ENCODE peak calls at places on chromosomes 11 and 22, in six cellular contexts. Z is BJ; A is AG04449; V is cardiac fibroblast; M is GM23338; T is activated T-helper 2 cell treated with anti-CD3 and anti-CD28 coated beads, Interferon-gamma antibody, Interleukin-2, Interleukin-4, amounts not matched to agents 10 μg/mL and 5 μg/mL and 100 μg/mL, durations not matched to agents 14 hours and 24 hours and 36 hours. D is an unnamed sample.

GRCh38 chr11:18115360-18116127 is 9.7 kb upstream of the SAAL1 start:
- DNase-seq in Z (no peak), A (no peak), V (peak), M (peak), T (peak), D (peak)

GRCh38 chr22:45246060-45246985 is 5.6 kb upstream of the KIAA0930 start:
- DNase-seq in Z (peak), A (peak), V (peak), M (no peak), T (no peak), D (no peak)

GRCh38 chr11:72122607-72123006 is 10.1 kb upstream of the ANAPC15 start:
- DNase-seq in Z (no peak), A (no peak), V (no peak), M (no peak), T (no peak), D (no peak)

GRCh38 chr11:62553839-62554361 is 7.3 kb upstream of the AHNAK start:
- DNase-seq in Z (peak), A (peak), V (peak), M (no peak), T (no peak), D (no peak)

GRCh38 chr11:12853652-12854296 is 155.3 kb upstream of the RASSF10 start:
- DNase-seq in Z (no peak), A (no peak), V (peak), M (no peak), T (no peak), D (no peak)

GRCh38 chr22:46660604-46661201 is 40.5 kb downstream of the GRAMD4 start:
- DNase-seq in Z (no peak), A (no peak), V (no peak), M (peak), T (no peak), D (peak)

GRCh38 chr11:20013346-20014066 is 146.8 kb downstream of the DBX1 start:
- DNase-seq in Z (no peak), A (no peak), V (peak), M (no peak), T (no peak), D (no peak)

GRCh38 chr22:36616682-36617081 is 86.9 kb downstream of the CACNG2 start:
- DNase-seq in Z (no peak), A (no peak), V (no peak), M (no peak), T (no peak), D (no peak)

GRCh38 chr11:70614034-70614681 is 215.8 kb downstream of the CTTN start:
- DNase-seq in Z (no peak), A (no peak), V (no peak), M (no peak), T (no peak), D (no peak)

GRCh38 chr11:11265994-11266606 is 87.0 kb downstream of the CSNK2A3 start:
- DNase-seq in Z (no peak), A (no peak), V (peak), M (peak), T (peak), D (peak)

GRCh38 chr11:31160504-31161422 is 208.8 kb downstream of the DCDC1 start:
- DNase-seq in Z (no peak), A (no peak), V (peak), M (peak), T (no peak), D (peak)

GRCh38 chr11:93986716-93987115 is 34.4 kb upstream of the HEPHL1 start:
- DNase-seq in Z (no peak), A (no peak), V (peak), M (no peak), T (no peak), D (no peak)

GRCh38 chr11:83257638-83258229 is 28.4 kb downstream of the CCDC90B start:
- DNase-seq in Z (peak), A (no peak), V (peak), M (no peak), T (no peak), D (no peak)

GRCh38 chr11:126279191-126279590 is 3.7 kb upstream of the TIRAP start:
- DNase-seq in Z (no peak), A (no peak), V (no peak), M (no peak), T (no peak), D (no peak)

GRCh38 chr22:24232124-24232523 is 12.8 kb downstream of the GGT5 start:
- DNase-seq in Z (no peak), A (no peak), V (no peak), M (no peak), T (no peak), D (peak)

GRCh38 chr11:31711137-31711536 is 100.0 kb downstream of the PAX6 start:
- DNase-seq in Z (no peak), A (no peak), V (no peak), M (no peak), T (no peak), D (no peak)

D was measured in H7.